ENCODE peak calls at places on chromosomes 1 and 21, in six cellular contexts. W is GM12891, Q is K562, I is endothelial cell of umbilical vein, B is HCT116, L is GM23338. J is an unnamed sample.

GRCh38 chr1:230139741-230140140 is 72.7 kb downstream of the GALNT2 start:
- DNase-seq in W (no peak), Q (no peak), I (no peak), B (no peak), L (no peak), J (no peak)

GRCh38 chr1:145729196-145729595 is 9.9 kb downstream of the CD160 start:
- DNase-seq in W (no peak), Q (no peak), I (no peak), B (no peak), L (no peak), J (no peak)

GRCh38 chr1:10059329-10059691 is 26.6 kb downstream of the UBE4B start:
- DNase-seq in W (no peak), Q (no peak), I (no peak), B (no peak), L (no peak), J (no peak)

GRCh38 chr1:50335036-50335435 is 88.2 kb downstream of the DMRTA2 start:
- DNase-seq in W (no peak), Q (no peak), I (no peak), B (no peak), L (no peak), J (no peak)

GRCh38 chr21:32297449-32297848 is 1.2 kb upstream of the MRAP start:
- DNase-seq in W (no peak), Q (no peak), I (no peak), B (no peak), L (no peak), J (no peak)

GRCh38 chr1:18597159-18598042 is 33.2 kb upstream of the PAX7 start:
- DNase-seq in W (peak; percentile 48), Q (peak; percentile 69), I (peak; percentile 46), B (no peak), L (peak; percentile 82), J (no peak)

GRCh38 chr1:41957568-41957967 is 38.8 kb upstream of the HIVEP3 start:
- DNase-seq in W (no peak), Q (no peak), I (no peak), B (no peak), L (no peak), J (no peak)

GRCh38 chr1:67489643-67490042 is 59.4 kb upstream of the SERBP1 start:
- DNase-seq in W (peak; percentile 21), Q (peak; percentile 60), I (peak; percentile 58), B (peak; percentile 13), L (peak; percentile 47), J (no peak)

GRCh38 chr1:223514644-223515043 is 121.4 kb downstream of the CCDC185 start:
- DNase-seq in W (no peak), Q (no peak), I (no peak), B (no peak), L (no peak), J (no peak)

GRCh38 chr1:21941370-21941769 is 4.3 kb upstream of the HSPG2 start:
- DNase-seq in W (no peak), Q (no peak), I (no peak), B (no peak), L (no peak), J (no peak)

GRCh38 chr1:21938791-21939538 is 1.9 kb upstream of the HSPG2 start:
- DNase-seq in W (no peak), Q (peak; percentile 54), I (peak; percentile 91), B (no peak), L (no peak), J (no peak)

GRCh38 chr1:21937372-21938121 is 437 bp upstream of the HSPG2 start:
- DNase-seq in W (peak; percentile 85), Q (peak; percentile 90), I (peak; percentile 82), B (peak; percentile 60), L (peak; percentile 90), J (peak; percentile 73)

GRCh38 chr1:21940492-21940891 is 3.4 kb upstream of the HSPG2 start:
- DNase-seq in W (no peak), Q (no peak), I (no peak), B (no peak), L (no peak), J (no peak)

DNA sequence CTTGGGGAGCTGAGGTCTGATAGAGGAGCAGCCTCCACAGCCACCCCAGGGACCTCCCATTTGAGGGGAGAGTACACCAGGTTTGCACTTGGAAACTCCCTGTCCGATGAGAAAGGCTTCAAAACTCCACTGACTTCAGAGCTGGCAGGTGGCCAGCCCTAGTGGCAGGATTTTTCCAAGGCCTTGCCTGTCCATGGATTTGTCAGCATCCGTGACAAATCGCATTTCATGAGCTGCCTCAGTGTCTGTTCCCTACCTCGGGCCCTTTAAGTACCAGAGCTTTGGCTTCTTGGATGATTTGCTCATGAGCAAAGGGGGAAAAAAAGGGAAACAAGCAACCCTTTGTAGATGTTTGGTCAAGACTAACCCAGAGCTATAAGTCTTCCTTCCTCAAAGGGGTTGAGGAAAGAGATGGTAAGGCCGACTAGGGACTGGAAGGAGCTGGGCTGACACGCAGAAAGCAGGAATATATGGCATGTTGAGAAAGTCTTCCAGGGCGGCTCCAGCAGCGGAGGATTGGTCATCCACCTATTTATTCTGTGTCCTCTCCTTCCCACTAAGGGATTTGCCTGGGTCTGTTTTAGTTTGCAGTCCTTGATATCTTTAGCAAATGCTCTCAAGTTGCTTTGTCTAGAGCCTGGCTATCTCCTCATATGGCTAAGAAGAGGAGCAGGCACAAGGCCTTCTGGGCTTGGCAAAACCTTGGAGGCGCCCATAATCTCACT is 2.7 kb upstream of the HSPG2 start:
- DNase-seq in W (no peak), Q (peak; percentile 79), I (peak; percentile 98), B (peak; percentile 78), L (no peak), J (no peak)
- TF ChIP-seq POLR2AphosphoS5 in W (no peak), Q (no peak), I (no peak), B (peak; percentile 58), L (no peak), J (no peak)

GRCh38 chr21:17195965-17196364 is 316.9 kb upstream of the CXADR start:
- DNase-seq in W (no peak), Q (no peak), I (no peak), B (no peak), L (no peak), J (no peak)

GRCh38 chr21:17200250-17200649 is 312.6 kb upstream of the CXADR start:
- DNase-seq in W (no peak), Q (no peak), I (no peak), B (no peak), L (no peak), J (no peak)

GRCh38 chr21:17191346-17191993 is 321.4 kb upstream of the CXADR start:
- DNase-seq in W (no peak), Q (no peak), I (no peak), B (no peak), L (no peak), J (no peak)

DNA sequence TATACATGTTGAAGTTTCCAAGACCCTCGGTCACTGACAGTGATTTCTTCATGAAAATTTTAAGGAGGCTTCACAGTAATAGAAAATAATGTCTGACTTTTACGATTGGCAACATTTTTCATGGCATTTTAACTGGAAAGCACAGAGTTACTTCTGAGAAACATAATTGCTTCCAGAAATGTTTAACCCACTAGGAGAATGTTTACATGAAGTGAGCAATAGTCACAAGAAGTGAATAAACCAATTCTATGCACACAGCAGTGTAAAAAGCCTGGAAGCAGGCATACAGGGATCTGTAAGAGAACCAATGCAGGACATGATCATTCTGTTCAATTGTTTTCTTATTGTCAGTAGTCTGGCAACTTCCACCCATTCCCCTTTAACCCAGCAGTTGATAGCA is 316.2 kb upstream of the CXADR start:
- DNase-seq in W (no peak), Q (no peak), I (no peak), B (no peak), L (no peak), J (no peak)
- TF ChIP-seq POLR2AphosphoS5 in W (no peak), Q (no peak), I (no peak), B (no peak), L (no peak), J (no peak)

DNA sequence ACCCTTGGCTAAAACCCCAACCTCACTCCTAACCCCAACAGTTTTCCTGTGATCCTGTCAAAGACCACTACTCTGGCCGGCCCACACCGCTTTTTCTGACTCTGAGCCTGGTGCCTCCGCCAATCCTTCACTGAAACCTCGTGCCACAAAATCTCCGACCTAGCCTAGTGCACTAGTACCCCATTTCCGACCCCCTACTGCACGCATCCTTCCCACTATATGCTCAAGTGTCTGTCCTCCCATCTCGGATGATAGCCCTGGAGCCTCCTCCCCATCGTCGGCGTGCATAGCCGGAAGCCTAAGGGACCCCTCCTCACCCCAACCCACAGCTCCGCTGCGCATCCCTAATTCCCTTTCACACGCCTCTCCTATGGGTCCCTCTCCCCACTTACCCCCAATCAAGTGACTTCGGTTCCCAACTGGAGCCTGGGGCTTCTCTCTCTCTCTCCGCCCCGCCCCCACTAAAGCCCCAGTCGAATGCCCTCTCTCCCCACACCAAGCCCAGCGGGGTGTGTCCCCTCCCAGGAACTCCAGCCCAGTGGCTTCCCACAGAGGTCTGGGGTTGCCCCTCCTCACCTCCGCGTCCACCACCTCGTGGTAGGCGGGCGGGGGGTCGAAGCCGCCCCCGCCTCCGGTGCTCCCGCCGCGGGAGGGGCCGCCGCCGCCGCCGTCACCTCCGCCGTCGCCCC is 806 bp downstream of the USP24 start:
- DNase-seq in W (peak; percentile 19), Q (peak; percentile 84), I (peak; percentile 9), B (no peak), L (peak; percentile 83), J (no peak)
- TF ChIP-seq POLR2AphosphoS5 in W (no peak), Q (peak; percentile 41), I (no peak), B (no peak), L (peak; percentile 48), J (no peak)

GRCh38 chr1:154495496-154496273 is 6.3 kb upstream of the TDRD10 start:
- DNase-seq in W (no peak), Q (no peak), I (peak; percentile 66), B (no peak), L (no peak), J (no peak)

GRCh38 chr1:154500533-154500932 is 1.5 kb upstream of the TDRD10 start:
- DNase-seq in W (no peak), Q (no peak), I (peak; percentile 52), B (no peak), L (no peak), J (no peak)

GRCh38 chr1:154496381-154496780 is 5.6 kb upstream of the TDRD10 start:
- DNase-seq in W (no peak), Q (no peak), I (no peak), B (no peak), L (no peak), J (no peak)

GRCh38 chr1:154499446-154499845 is 2.6 kb upstream of the TDRD10 start:
- DNase-seq in W (no peak), Q (no peak), I (peak; percentile 44), B (no peak), L (no peak), J (no peak)

GRCh38 chr1:154497026-154497806 is 4.8 kb upstream of the TDRD10 start:
- DNase-seq in W (no peak), Q (peak; percentile 90), I (peak; percentile 96), B (no peak), L (no peak), J (no peak)
- TF ChIP-seq POLR2AphosphoS5 in W (no peak), Q (peak; percentile 70), I (peak; percentile 97), B (no peak), L (no peak), J (no peak)

J was measured in GM12892.